ENCODE peak calls at places on chromosomes 16 and 17, in ten cellular contexts. S is heart right ventricle; P is testis; L is tibial artery; Y is prostate gland; Q is neural progenitor cell; X is GM23338; V is colonic mucosa; N is naive thymus-derived CD4-positive, alpha-beta T cell; D is gastrocnemius medialis. T is an unnamed sample.

GRCh38 chr17:18040287-18040858 is 1.2 kb downstream of the GID4 start:
- DNase-seq in S (no peak), P (no peak), L (no peak), Y (no peak), Q (peak; percentile 43), X (no peak), V (no peak), N (peak; percentile 4), D (no peak), T (peak; percentile 76)

GRCh38 chr17:4833941-4834501 is 881 bp downstream of the MINK1 start:
- DNase-seq in S (peak; percentile 38), P (peak; percentile 60), L (no peak), Y (no peak), Q (peak; percentile 15), X (peak; percentile 43), V (peak; percentile 60), N (peak; percentile 10), D (no peak), T (no peak)

GRCh38 chr17:69898606-69899005 is 176.4 kb upstream of the KCNJ16 start:
- DNase-seq in S (no peak), P (no peak), L (no peak), Y (no peak), Q (no peak), X (no peak), V (no peak), N (no peak), D (no peak), T (no peak)

GRCh38 chr16:14398014-14398717 is 231.9 kb downstream of the PARN start:
- DNase-seq in S (no peak), P (no peak), L (no peak), Y (no peak), Q (no peak), X (no peak), V (no peak), N (no peak), D (no peak), T (no peak)

GRCh38 chr17:58314706-58315015 is 13.9 kb downstream of the TSPOAP1 start:
- DNase-seq in S (no peak), P (no peak), L (no peak), Y (no peak), Q (no peak), X (no peak), V (no peak), N (no peak), D (no peak), T (no peak)

GRCh38 chr17:17146791-17147406 is 59.2 kb downstream of the PLD6 start:
- DNase-seq in S (no peak), P (no peak), L (no peak), Y (no peak), Q (peak; percentile 46), X (peak; percentile 72), V (no peak), N (peak; percentile 33), D (peak; percentile 35), T (no peak)

GRCh38 chr17:77649717-77650211 is 308.7 kb upstream of the TNRC6C start:
- DNase-seq in S (no peak), P (no peak), L (no peak), Y (no peak), Q (no peak), X (no peak), V (no peak), N (no peak), D (no peak), T (peak; percentile 23)

GRCh38 chr16:19879241-19879792 is 5.3 kb downstream of the GPRC5B start:
- DNase-seq in S (peak; percentile 57), P (no peak), L (no peak), Y (peak; percentile 68), Q (peak; percentile 60), X (peak; percentile 77), V (no peak), N (no peak), D (peak; percentile 63), T (no peak)

GRCh38 chr17:80264048-80264792 is 3.6 kb downstream of the RNF213 start:
- DNase-seq in S (no peak), P (no peak), L (no peak), Y (no peak), Q (no peak), X (no peak), V (no peak), N (peak; percentile 48), D (no peak), T (peak; percentile 92)

GRCh38 chr17:36881323-36881722 is 56.0 kb upstream of the LHX1 start:
- DNase-seq in S (no peak), P (no peak), L (no peak), Y (no peak), Q (no peak), X (no peak), V (no peak), N (no peak), D (no peak), T (no peak)

GRCh38 chr17:34347063-34347462 is 9.2 kb upstream of the CCL13 start:
- DNase-seq in S (no peak), P (no peak), L (no peak), Y (no peak), Q (no peak), X (no peak), V (no peak), N (no peak), D (no peak), T (no peak)

GRCh38 chr17:80851277-80851925 is 140.2 kb upstream of the CHMP6 start:
- DNase-seq in S (no peak), P (no peak), L (no peak), Y (no peak), Q (no peak), X (no peak), V (no peak), N (no peak), D (no peak), T (peak; percentile 50)

GRCh38 chr16:88634994-88635670 is 3.2 kb upstream of the IL17C start:
- DNase-seq in S (no peak), P (no peak), L (no peak), Y (no peak), Q (no peak), X (no peak), V (no peak), N (no peak), D (no peak), T (peak; percentile 82)

GRCh38 chr16:50664270-50664669 is 16.8 kb downstream of the SNX20 start:
- DNase-seq in S (no peak), P (no peak), L (no peak), Y (no peak), Q (no peak), X (no peak), V (no peak), N (no peak), D (no peak), T (peak; percentile 53)

GRCh38 chr16:3695610-3696369 is 21.5 kb downstream of the TRAP1 start:
- DNase-seq in S (no peak), P (no peak), L (no peak), Y (no peak), Q (no peak), X (no peak), V (no peak), N (no peak), D (peak; percentile 43), T (no peak)

GRCh38 chr17:27342059-27342458 is 48.1 kb downstream of the WSB1 start:
- DNase-seq in S (no peak), P (no peak), L (no peak), Y (no peak), Q (no peak), X (no peak), V (no peak), N (no peak), D (no peak), T (no peak)

GRCh38 chr17:45294506-45294905 is 22.3 kb downstream of the MAP3K14 start:
- DNase-seq in S (peak; percentile 64), P (peak; percentile 72), L (peak; percentile 79), Y (peak; percentile 89), Q (no peak), X (no peak), V (no peak), N (no peak), D (peak; percentile 74), T (no peak)
- H3K4me1 ChIP-seq in S (peaks cover 100% of the 10 kb centered on the region), P (peaks cover 51% of the 10 kb centered on the region), L (no peaks in the 10 kb centered on the region), Y (peaks cover 44% of the 10 kb centered on the region), Q (no peaks in the 10 kb centered on the region), X (no peaks in the 10 kb centered on the region), V (peaks cover 46% of the 10 kb centered on the region), N (peaks cover 18% of the 10 kb centered on the region), D (peaks cover 100% of the 10 kb centered on the region), T (peaks cover 98% of the 10 kb centered on the region)

DNA sequence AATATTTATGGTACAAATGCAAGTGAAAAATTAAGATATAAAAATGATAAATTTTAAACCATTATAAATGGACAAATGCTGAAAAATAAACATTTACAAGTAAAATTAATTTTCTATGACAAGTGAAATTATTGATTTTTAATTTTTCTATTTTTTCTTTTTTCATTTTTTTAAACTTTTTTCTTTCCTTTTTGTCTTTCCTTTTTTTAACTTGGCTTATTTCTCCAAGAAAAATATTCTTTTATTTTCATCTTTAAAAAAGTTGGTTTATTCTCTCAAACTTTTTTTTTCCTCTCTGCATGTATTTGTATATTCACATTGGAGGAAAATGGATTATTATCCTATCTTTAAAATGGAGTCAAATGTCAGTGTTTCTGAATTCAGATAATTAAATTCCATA is 3.9 kb upstream of the IGF2BP1 start:
- DNase-seq in S (no peak), P (no peak), L (no peak), Y (no peak), Q (no peak), X (no peak), V (no peak), N (no peak), D (no peak), T (no peak)
- H3K27me3 ChIP-seq in S (peaks cover 100% of the 10 kb centered on the region), P (peaks cover 3% of the 10 kb centered on the region), L (peaks cover 3% of the 10 kb centered on the region), Y (peaks cover 60% of the 10 kb centered on the region), Q (no peaks in the 10 kb centered on the region), X (no peaks in the 10 kb centered on the region), V (peaks cover 77% of the 10 kb centered on the region), N (peaks cover 48% of the 10 kb centered on the region), D (peaks cover 100% of the 10 kb centered on the region), T (peaks cover 23% of the 10 kb centered on the region)

DNA sequence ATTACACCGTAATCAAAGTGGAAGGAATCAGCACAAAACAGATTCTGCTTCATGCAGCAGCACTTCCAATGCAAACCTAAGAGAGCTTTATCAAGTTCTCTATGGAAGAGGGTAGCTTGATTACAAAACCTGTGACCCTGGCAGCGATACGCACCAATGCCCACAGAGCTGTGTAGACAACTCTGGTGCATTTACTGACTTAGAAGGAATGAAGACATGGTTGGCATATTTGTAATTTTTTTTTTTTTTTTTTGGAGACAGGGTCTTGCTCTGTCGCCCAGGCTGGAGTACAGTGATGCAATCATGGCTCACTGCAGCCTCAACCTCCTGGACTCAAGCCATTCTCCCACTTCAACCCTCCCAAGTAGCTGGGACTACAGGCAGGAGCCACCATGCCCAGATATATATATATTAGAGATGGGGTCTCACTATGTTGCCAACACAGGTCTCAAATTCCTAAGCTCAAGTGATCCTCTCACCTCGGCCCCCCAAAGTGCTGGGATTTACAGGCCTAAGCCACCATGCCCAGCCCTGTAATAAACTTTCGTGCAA is 49.4 kb downstream of the XPO6 start:
- DNase-seq in S (no peak), P (no peak), L (no peak), Y (no peak), Q (no peak), X (no peak), V (no peak), N (no peak), D (no peak), T (no peak)
- H3K4me1 ChIP-seq in S (peaks cover 14% of the 10 kb centered on the region), P (peaks cover 13% of the 10 kb centered on the region), L (no peaks in the 10 kb centered on the region), Y (no peaks in the 10 kb centered on the region), Q (no peaks in the 10 kb centered on the region), X (no peaks in the 10 kb centered on the region), V (no peaks in the 10 kb centered on the region), N (peaks cover 60% of the 10 kb centered on the region), D (peaks cover 7% of the 10 kb centered on the region), T (peaks cover 43% of the 10 kb centered on the region)

GRCh38 chr17:45970659-45971058 is 28.4 kb upstream of the STH start:
- DNase-seq in S (no peak), P (no peak), L (no peak), Y (no peak), Q (no peak), X (no peak), V (no peak), N (no peak), D (no peak), T (peak; percentile 6)
- H3K27me3 ChIP-seq in S (no peaks in the 10 kb centered on the region), P (no peaks in the 10 kb centered on the region), L (no peaks in the 10 kb centered on the region), Y (no peaks in the 10 kb centered on the region), Q (no peaks in the 10 kb centered on the region), X (peaks cover 2% of the 10 kb centered on the region), V (no peaks in the 10 kb centered on the region), N (no peaks in the 10 kb centered on the region), D (no peaks in the 10 kb centered on the region), T (no peaks in the 10 kb centered on the region)